ENCODE peak calls at places on chromosomes 4 and X, in four cellular contexts. One of them, this sample, is unnamed.

GRCh38 chrX:115562492-115562872 is 1.5 kb downstream of the PLS3 start:
- DNase-seq in HepG2: peak; percentile 13
- DNase-seq in GM12878: no peak
- DNase-seq in K562: no peak
- DNase-seq in this sample: peak; percentile 45

GRCh38 chr4:186606593-186606992 is 51.2 kb upstream of the MTNR1A start:
- DNase-seq in HepG2: no peak
- DNase-seq in GM12878: no peak
- DNase-seq in K562: peak; percentile 12
- DNase-seq in this sample: no peak

GRCh38 chr4:31360786-31361185 is 640.6 kb downstream of the PCDH7 start:
- DNase-seq in GM12878: no peak
- DNase-seq in HepG2: no peak
- DNase-seq in K562: no peak
- DNase-seq in this sample: no peak

GRCh38 chr4:149095798-149096197 is 653.6 kb upstream of the NR3C2 start:
- DNase-seq in HepG2: no peak
- DNase-seq in K562: no peak
- DNase-seq in GM12878: no peak
- DNase-seq in this sample: no peak

GRCh38 chr4:94889523-94889922 is 131.8 kb downstream of the BMPR1B start:
- DNase-seq in GM12878: no peak
- DNase-seq in HepG2: no peak
- DNase-seq in K562: no peak
- DNase-seq in this sample: no peak

GRCh38 chr4:72858328-72858727 is 211.2 kb downstream of the COX18 start:
- DNase-seq in HepG2: no peak
- DNase-seq in K562: no peak
- DNase-seq in GM12878: no peak
- DNase-seq in this sample: no peak

GRCh38 chr4:114606240-114606639 is 7.6 kb downstream of the UGT8 start:
- DNase-seq in K562: no peak
- DNase-seq in HepG2: no peak
- DNase-seq in GM12878: no peak
- DNase-seq in this sample: no peak

GRCh38 chr4:138875886-138876608 is 139.5 kb upstream of the NOCT start:
- DNase-seq in K562: no peak
- DNase-seq in GM12878: no peak
- DNase-seq in HepG2: no peak
- DNase-seq in this sample: no peak

GRCh38 chrX:154696328-154697045 is 43.1 kb upstream of the CTAG2 start:
- DNase-seq in K562: no peak
- DNase-seq in HepG2: no peak
- DNase-seq in GM12878: no peak
- DNase-seq in this sample: no peak

GRCh38 chr4:13534344-13535063 is 9.8 kb downstream of the NKX3-2 start:
- DNase-seq in GM12878: no peak
- DNase-seq in K562: no peak
- DNase-seq in HepG2: no peak
- DNase-seq in this sample: no peak

GRCh38 chrX:70132877-70133302 is 357 bp upstream of the IGBP1 start:
- DNase-seq in HepG2: no peak
- DNase-seq in K562: no peak
- DNase-seq in GM12878: no peak
- DNase-seq in this sample: no peak

GRCh38 chrX:70129811-70130210 is 3.4 kb upstream of the IGBP1 start:
- DNase-seq in K562: no peak
- DNase-seq in HepG2: peak; percentile 5
- DNase-seq in GM12878: no peak
- DNase-seq in this sample: no peak

GRCh38 chrX:70133303-70134115 is at the start of gene IGBP1:
- DNase-seq in GM12878: peak; percentile 49
- DNase-seq in HepG2: peak; percentile 90
- DNase-seq in K562: peak; percentile 85
- DNase-seq in this sample: peak; percentile 76

GRCh38 chrX:70132244-70132643 is 1.0 kb upstream of the IGBP1 start:
- DNase-seq in K562: no peak
- DNase-seq in HepG2: no peak
- DNase-seq in GM12878: no peak
- DNase-seq in this sample: no peak

GRCh38 chrX:70134116-70134477 is 850 bp downstream of the IGBP1 start:
- DNase-seq in HepG2: peak; percentile 3
- DNase-seq in K562: peak; percentile 28
- DNase-seq in GM12878: no peak
- DNase-seq in this sample: peak; percentile 12
- TF ChIP-seq TARDBP in HepG2: no peak
- TF ChIP-seq TARDBP in K562: no peak
- TF ChIP-seq TARDBP in GM12878: no peak
- TF ChIP-seq TARDBP in this sample: no peak

GRCh38 chrX:101347859-101348451 is 587 bp downstream of the TIMM8A start:
- DNase-seq in K562: peak; percentile 52
- DNase-seq in GM12878: no peak
- DNase-seq in HepG2: peak; percentile 43
- DNase-seq in this sample: peak; percentile 40

DNA sequence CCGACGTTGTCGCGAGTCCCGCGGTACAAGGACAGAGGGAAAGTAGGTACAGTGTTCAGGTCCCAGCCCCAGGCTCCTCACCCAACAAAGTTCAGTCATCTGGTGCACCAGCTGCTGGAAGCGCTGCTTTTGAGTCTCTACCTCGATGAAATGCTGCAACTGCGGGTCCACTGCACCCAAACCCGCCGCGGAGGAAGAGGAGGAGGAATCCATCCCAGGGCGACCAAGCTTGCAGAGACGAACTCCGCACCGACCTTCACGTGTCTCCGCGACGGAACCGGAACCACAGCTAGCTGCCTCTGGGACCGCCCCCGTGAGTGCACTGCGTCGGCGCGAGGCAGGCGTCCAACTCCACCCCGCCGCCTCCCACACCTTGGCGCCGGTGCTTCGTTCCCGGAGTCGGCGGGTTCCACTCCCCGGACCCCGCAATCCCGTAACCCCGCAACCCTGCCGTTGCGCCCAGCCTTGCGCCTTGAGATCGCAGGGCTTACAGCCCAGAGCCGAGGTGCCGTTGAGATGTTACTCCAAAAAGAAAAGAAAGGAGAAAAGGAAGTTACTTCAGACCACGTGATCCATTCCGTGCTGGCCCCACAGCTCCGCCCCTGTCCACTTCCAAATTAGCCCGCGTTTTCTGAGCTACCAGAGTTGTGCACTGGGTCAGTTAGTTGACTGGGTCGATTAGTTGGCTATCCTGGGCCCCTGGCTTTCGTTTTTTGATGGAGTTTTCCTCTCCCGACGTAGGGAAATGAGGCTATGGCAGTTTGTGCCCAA is at the start of gene TIMM8A:
- DNase-seq in HepG2: peak; percentile 65
- DNase-seq in GM12878: peak; percentile 31
- DNase-seq in K562: peak; percentile 79
- DNase-seq in this sample: peak; percentile 88
- TF ChIP-seq BHLHE40 in HepG2: no peak
- TF ChIP-seq BHLHE40 in GM12878: peak; percentile 66
- TF ChIP-seq BHLHE40 in K562: peak; percentile 64
- TF ChIP-seq BHLHE40 in this sample: no peak

DNA sequence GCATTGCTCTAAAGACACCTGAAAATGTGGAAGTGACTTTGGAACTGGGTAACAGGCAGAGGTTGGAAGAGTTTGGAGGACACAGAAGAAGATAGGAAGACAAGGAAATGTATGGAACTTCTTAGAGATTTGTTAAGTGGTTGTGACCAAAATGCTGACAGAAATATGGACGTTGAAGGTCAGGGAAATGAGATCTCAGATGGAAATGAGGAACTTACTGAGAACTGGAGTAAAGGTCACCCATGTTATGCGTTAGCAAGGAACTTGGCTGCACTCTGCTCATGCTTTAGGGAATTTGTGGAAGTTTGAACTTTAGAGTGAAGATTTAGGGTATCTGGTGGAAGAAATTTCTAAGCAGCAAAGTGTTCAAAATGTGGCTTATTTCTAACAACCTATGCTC is 99.4 kb downstream of the FAM13A start:
- DNase-seq in HepG2: no peak
- DNase-seq in GM12878: no peak
- DNase-seq in K562: no peak
- DNase-seq in this sample: no peak
- TF ChIP-seq TARDBP in HepG2: no peak
- TF ChIP-seq TARDBP in GM12878: no peak
- TF ChIP-seq TARDBP in K562: no peak
- TF ChIP-seq TARDBP in this sample: no peak

GRCh38 chr4:5199142-5199541 is 147.9 kb downstream of the STK32B start:
- DNase-seq in K562: no peak
- DNase-seq in GM12878: no peak
- DNase-seq in HepG2: no peak
- DNase-seq in this sample: no peak
- TF ChIP-seq BHLHE40 in K562: no peak
- TF ChIP-seq BHLHE40 in GM12878: no peak
- TF ChIP-seq BHLHE40 in HepG2: no peak
- TF ChIP-seq BHLHE40 in this sample: no peak

GRCh38 chr4:185559913-185560281 is 24.6 kb upstream of the PDLIM3 start:
- DNase-seq in K562: no peak
- DNase-seq in HepG2: peak; percentile 61
- DNase-seq in GM12878: no peak
- DNase-seq in this sample: no peak
- TF ChIP-seq TARDBP in K562: no peak
- TF ChIP-seq TARDBP in HepG2: no peak
- TF ChIP-seq TARDBP in GM12878: no peak
- TF ChIP-seq TARDBP in this sample: no peak